ENCODE peak calls at places on chromosomes 7 and 10, in six cellular contexts. Y, K, Z, P, G and U are unnamed samples.
A peak's percentile ranks its signal among the peaks of the same experiment; 100 is the strongest.

GRCh38 chr10:132878091-132878729 is 64.2 kb downstream of the CFAP46 start:
- DNase-seq in Y (peak; percentile 9), K (no peak), Z (no peak), P (no peak), G (no peak), U (peak; percentile 25)

GRCh38 chr10:35438718-35439117 is 102.4 kb downstream of the CCNY start:
- DNase-seq in Y (no peak), K (no peak), Z (no peak), P (no peak), G (no peak), U (no peak)

GRCh38 chr7:112416127-112416526 is 34.1 kb upstream of the IFRD1 start:
- DNase-seq in Y (no peak), K (no peak), Z (no peak), P (no peak), G (peak; percentile 18), U (no peak)

GRCh38 chr7:32616625-32617024 is 121.3 kb downstream of the AVL9 start:
- DNase-seq in Y (no peak), K (peak; percentile 40), Z (peak; percentile 24), P (no peak), G (peak; percentile 92), U (no peak)

GRCh38 chr10:89904755-89905154 is 203.4 kb downstream of the KIF20B start:
- DNase-seq in Y (no peak), K (no peak), Z (no peak), P (no peak), G (no peak), U (no peak)

GRCh38 chr10:71294856-71295255 is 24.2 kb upstream of the SLC29A3 start:
- DNase-seq in Y (no peak), K (no peak), Z (no peak), P (no peak), G (no peak), U (no peak)

GRCh38 chr7:117251687-117252086 is 71.2 kb downstream of the WNT2 start:
- DNase-seq in Y (no peak), K (no peak), Z (no peak), P (no peak), G (peak; percentile 23), U (peak; percentile 40)

GRCh38 chr7:42614636-42615035 is 297.2 kb downstream of the C7orf25 start:
- DNase-seq in Y (no peak), K (no peak), Z (no peak), P (no peak), G (no peak), U (no peak)

GRCh38 chr7:19442016-19442785 is 266.6 kb downstream of the POLR1F start:
- DNase-seq in Y (peak; percentile 15), K (peak; percentile 30), Z (peak; percentile 19), P (peak; percentile 4), G (peak; percentile 59), U (peak; percentile 8)

GRCh38 chr7:31815796-31816195 is 128.8 kb downstream of the PPP1R17 start:
- DNase-seq in Y (no peak), K (no peak), Z (no peak), P (no peak), G (no peak), U (no peak)

GRCh38 chr7:86904949-86905834 is 154.3 kb downstream of the ELAPOR2 start:
- DNase-seq in Y (peak; percentile 12), K (no peak), Z (peak; percentile 31), P (peak; percentile 13), G (peak; percentile 16), U (peak; percentile 6)

GRCh38 chr7:131583430-131583829 is 27.0 kb upstream of the PODXL start:
- DNase-seq in Y (no peak), K (no peak), Z (no peak), P (no peak), G (no peak), U (no peak)

GRCh38 chr10:92969151-92969550 is 91.4 kb upstream of the CYP26C1 start:
- DNase-seq in Y (no peak), K (no peak), Z (no peak), P (no peak), G (peak; percentile 67), U (no peak)

GRCh38 chr7:38728145-38728544 is 97.0 kb upstream of the AMPH start:
- DNase-seq in Y (no peak), K (no peak), Z (no peak), P (no peak), G (no peak), U (no peak)

GRCh38 chr7:93890041-93890463 is 501 bp downstream of the TFPI2 start:
- DNase-seq in Y (peak; percentile 68), K (no peak), Z (peak; percentile 23), P (no peak), G (no peak), U (peak; percentile 37)

GRCh38 chr7:98617051-98617959 is at the start of gene NPTX2:
- DNase-seq in Y (peak; percentile 83), K (no peak), Z (peak; percentile 83), P (no peak), G (no peak), U (no peak)

GRCh38 chr10:119020627-119020946 is 8.9 kb upstream of the NANOS1 start:
- DNase-seq in Y (no peak), K (no peak), Z (no peak), P (no peak), G (no peak), U (no peak)

GRCh38 chr10:101380353-101381017 is 26.5 kb downstream of the BTRC start:
- DNase-seq in Y (no peak), K (no peak), Z (no peak), P (no peak), G (no peak), U (no peak)

GRCh38 chr7:78081888-78082287 is 283.3 kb downstream of the PHTF2 start:
- DNase-seq in Y (no peak), K (no peak), Z (no peak), P (no peak), G (no peak), U (no peak)

GRCh38 chr10:124655191-124656112 is 88.7 kb downstream of the FAM53B start:
- DNase-seq in Y (no peak), K (no peak), Z (no peak), P (no peak), G (no peak), U (no peak)

GRCh38 chr7:75599244-75599771 is 107.2 kb downstream of the SPDYE5 start:
- DNase-seq in Y (peak; percentile 46), K (no peak), Z (no peak), P (no peak), G (no peak), U (no peak)

GRCh38 chr10:63438506-63439498 is 27.0 kb downstream of the JMJD1C start:
- DNase-seq in Y (no peak), K (no peak), Z (no peak), P (no peak), G (no peak), U (no peak)

GRCh38 chr10:110005716-110006115 is 2.1 kb upstream of the ADD3 start:
- DNase-seq in Y (no peak), K (no peak), Z (peak; percentile 23), P (peak; percentile 48), G (peak; percentile 68), U (no peak)

GRCh38 chr10:49356945-49357344 is 38.9 kb downstream of the DRGX start:
- DNase-seq in Y (no peak), K (no peak), Z (no peak), P (no peak), G (no peak), U (no peak)

GRCh38 chr10:15200626-15201025 is 32.1 kb upstream of the NMT2 start:
- DNase-seq in Y (no peak), K (peak; percentile 73), Z (no peak), P (no peak), G (peak; percentile 88), U (no peak)

GRCh38 chr10:70843776-70844489 is 28.2 kb downstream of the SGPL1 start:
- DNase-seq in Y (no peak), K (no peak), Z (no peak), P (no peak), G (no peak), U (no peak)

GRCh38 chr7:112422842-112423496 is 27.3 kb upstream of the IFRD1 start:
- DNase-seq in Y (peak; percentile 75), K (peak; percentile 79), Z (peak; percentile 80), P (peak; percentile 57), G (peak; percentile 90), U (peak; percentile 14)

GRCh38 chr10:126921162-126921561 is 15.9 kb downstream of the DOCK1 start:
- DNase-seq in Y (no peak), K (no peak), Z (no peak), P (no peak), G (no peak), U (no peak)

GRCh38 chr7:23020742-23021401 is 6.9 kb upstream of the HYCC1 start:
- DNase-seq in Y (no peak), K (peak; percentile 63), Z (no peak), P (no peak), G (peak; percentile 79), U (no peak)

GRCh38 chr7:7414776-7415603 is 120.7 kb downstream of the COL28A1 start:
- DNase-seq in Y (no peak), K (no peak), Z (no peak), P (no peak), G (no peak), U (no peak)
- TF ChIP-seq CTCF in Y (no peak), K (no peak), Z (no peak), P (no peak), G (no peak), U (no peak)

GRCh38 chr7:148838905-148839304 is 45.2 kb downstream of the EZH2 start:
- DNase-seq in Y (no peak), K (no peak), Z (no peak), P (no peak), G (no peak), U (no peak)
- TF ChIP-seq CTCF in Y (no peak), K (no peak), Z (no peak), P (no peak), G (no peak), U (no peak)

DNA sequence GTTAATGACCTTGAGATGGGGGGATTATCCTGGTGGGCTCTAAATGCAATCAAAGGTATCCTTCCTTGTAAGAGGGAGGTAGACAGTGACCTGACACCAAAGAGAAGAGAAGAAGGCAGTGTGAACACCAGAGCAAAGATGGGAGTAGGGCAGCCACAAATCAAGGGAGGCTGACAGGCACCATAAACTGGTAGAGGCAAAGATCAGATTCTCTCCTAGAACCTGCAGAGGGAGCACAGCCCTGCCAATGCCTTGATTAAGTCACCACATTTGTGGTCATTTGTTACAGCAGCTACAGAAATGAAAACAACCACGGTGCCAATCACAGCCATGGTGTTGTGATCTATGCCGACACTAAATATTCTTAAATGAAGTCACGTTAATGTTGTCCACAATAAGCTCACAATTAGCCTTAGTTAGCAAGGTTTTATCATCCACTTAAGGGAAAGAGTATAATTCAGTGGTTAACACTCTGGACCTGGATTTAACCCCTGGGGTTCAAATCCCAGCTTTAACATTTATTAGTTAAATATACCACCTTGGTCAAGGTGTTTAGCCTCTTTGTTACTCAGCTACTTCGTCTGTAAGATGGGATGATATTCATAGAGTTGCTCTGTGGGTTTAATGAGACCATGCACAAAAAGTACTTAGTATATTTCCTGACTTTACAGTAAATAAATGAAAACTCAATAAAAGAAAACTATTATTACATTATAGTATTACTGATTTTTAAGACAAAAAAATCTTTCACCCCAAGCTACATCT is 70.8 kb downstream of the SGMS1 start:
- DNase-seq in Y (no peak), K (no peak), Z (no peak), P (peak; percentile 27), G (peak; percentile 38), U (no peak)
- TF ChIP-seq CTCF in Y (no peak), K (peak; percentile 40), Z (no peak), P (peak; percentile 60), G (peak; percentile 60), U (no peak)

DNA sequence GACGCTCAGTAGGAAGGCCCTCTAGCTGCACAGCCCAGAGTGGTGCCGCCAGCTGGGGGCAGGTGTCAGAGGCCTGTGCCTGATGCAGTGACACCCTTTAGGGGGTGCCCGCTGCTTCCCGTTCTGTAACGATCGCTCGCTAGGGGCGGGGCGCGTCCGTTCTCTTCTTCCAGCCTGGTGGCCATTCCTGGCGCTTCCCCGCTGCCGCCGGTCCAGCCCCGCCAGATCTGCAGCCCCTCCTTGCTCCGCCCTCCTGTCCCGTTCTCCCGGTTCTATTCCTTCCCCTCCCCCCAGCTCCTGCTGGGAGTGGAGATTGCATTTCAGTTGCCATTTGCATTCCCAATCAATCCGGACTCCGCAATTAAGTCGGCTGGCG is 39.2 kb downstream of the AGAP3 start:
- DNase-seq in Y (peak; percentile 83), K (no peak), Z (no peak), P (no peak), G (no peak), U (no peak)
- TF ChIP-seq CTCF in Y (no peak), K (no peak), Z (no peak), P (no peak), G (peak; percentile 46), U (no peak)